ENCODE peak calls at places on chromosomes 11 and 22, in five cellular contexts. J, U, O, B and S are unnamed samples.

GRCh38 chr11:132960273-132960672 is 572.0 kb downstream of the OPCML start:
- DNase-seq in B (no peak), J (no peak), O (no peak), U (no peak), S (no peak)

GRCh38 chr11:60429272-60429671 is at the start of gene MS4A5:
- DNase-seq in J (no peak), U (no peak), B (no peak), O (no peak), S (no peak)

GRCh38 chr11:44464741-44465140 is 100.7 kb upstream of the CD82 start:
- DNase-seq in O (no peak), J (no peak), B (no peak), U (peak; percentile 6), S (no peak)

GRCh38 chr11:130480166-130480565 is 31.7 kb downstream of the ADAMTS15 start:
- DNase-seq in O (peak; percentile 25), B (no peak), U (peak; percentile 70), J (no peak), S (no peak)

GRCh38 chr11:127805771-127806170 is 781.6 kb downstream of the ETS1 start:
- DNase-seq in U (no peak), B (no peak), J (no peak), O (no peak), S (no peak)

GRCh38 chr11:72224587-72225410 is at the start of gene INPPL1:
- DNase-seq in U (peak; percentile 38), J (no peak), O (peak; percentile 87), B (no peak), S (no peak)

GRCh38 chr22:36149464-36149863 is 11.1 kb downstream of the APOL3 start:
- DNase-seq in U (peak; percentile 84), J (no peak), O (peak; percentile 72), B (no peak), S (no peak)

GRCh38 chr11:119483341-119483880 is 60.4 kb upstream of the THY1 start:
- DNase-seq in U (no peak), B (no peak), O (peak; percentile 76), J (no peak), S (no peak)

GRCh38 chr11:27991731-27992130 is 116.2 kb downstream of the KIF18A start:
- DNase-seq in O (no peak), B (no peak), J (no peak), U (peak; percentile 66), S (no peak)

GRCh38 chr11:104005234-104005855 is 31.1 kb upstream of the DDI1 start:
- DNase-seq in O (no peak), J (no peak), U (no peak), B (no peak), S (no peak)

GRCh38 chr11:104015649-104016415 is 20.6 kb upstream of the DDI1 start:
- DNase-seq in B (no peak), J (no peak), U (no peak), O (no peak), S (no peak)

GRCh38 chr11:104011031-104011430 is 25.4 kb upstream of the DDI1 start:
- DNase-seq in J (no peak), O (no peak), U (peak; percentile 11), B (no peak), S (no peak)
- H3K4me3 ChIP-seq in J (no peak overlapping the region), O (no peak overlapping the region), U (no peak overlapping the region), B (no peak overlapping the region), S (no peak overlapping the region)

DNA sequence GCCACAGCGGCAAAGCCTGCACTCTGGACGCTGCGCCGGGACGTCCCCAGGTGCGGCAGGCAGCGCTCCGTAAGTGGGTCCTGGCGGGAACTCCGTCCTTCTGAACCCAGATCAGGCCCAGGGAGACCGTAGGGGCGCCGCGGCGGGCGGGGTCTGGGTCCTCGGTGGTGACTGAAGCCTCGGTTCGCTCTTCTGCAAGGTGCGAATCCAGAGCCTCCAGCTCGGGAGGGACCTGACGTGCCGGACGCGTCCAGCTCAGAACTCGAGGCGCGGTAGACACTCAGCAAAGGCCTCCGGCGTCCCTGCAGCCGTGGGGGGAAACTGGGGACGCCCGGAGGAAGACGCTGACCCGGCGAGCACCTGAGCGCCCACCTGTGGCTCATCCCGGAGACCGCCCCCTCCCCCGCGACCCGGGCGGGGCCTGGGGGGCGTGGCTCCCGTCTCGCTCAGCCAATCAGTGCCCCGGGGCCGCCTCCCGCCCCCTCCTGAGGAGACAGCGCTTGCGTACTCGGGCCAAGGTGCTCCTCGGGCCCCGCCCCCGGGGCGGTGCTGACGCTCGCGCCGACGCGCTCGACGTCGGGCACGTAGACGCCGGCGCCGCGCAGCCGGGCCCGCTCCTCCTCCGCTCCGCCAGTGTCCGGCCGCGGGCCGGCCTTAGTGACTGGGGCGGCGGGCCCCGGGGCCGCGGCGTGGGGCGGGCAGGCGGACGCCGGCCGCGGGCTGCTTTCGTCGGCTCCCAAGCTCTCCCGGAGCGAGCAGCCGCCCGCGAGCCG is at the start of gene PPFIA1:
- DNase-seq in B (peak; percentile 65), J (peak; percentile 74), O (peak; percentile 98), U (peak; percentile 92), S (peak; percentile 62)
- TF ChIP-seq CTCF in B (no peak), J (peak; percentile 15), O (no peak), U (no peak), S (no peak)

GRCh38 chr11:19355601-19356000 is 114.9 kb upstream of the E2F8 start:
- DNase-seq in B (no peak), U (no peak), J (no peak), O (no peak), S (no peak)
- H3K4me3 ChIP-seq in B (no peak overlapping the region), U (no peak overlapping the region), J (no peak overlapping the region), O (no peak overlapping the region), S (no peak overlapping the region)

DNA sequence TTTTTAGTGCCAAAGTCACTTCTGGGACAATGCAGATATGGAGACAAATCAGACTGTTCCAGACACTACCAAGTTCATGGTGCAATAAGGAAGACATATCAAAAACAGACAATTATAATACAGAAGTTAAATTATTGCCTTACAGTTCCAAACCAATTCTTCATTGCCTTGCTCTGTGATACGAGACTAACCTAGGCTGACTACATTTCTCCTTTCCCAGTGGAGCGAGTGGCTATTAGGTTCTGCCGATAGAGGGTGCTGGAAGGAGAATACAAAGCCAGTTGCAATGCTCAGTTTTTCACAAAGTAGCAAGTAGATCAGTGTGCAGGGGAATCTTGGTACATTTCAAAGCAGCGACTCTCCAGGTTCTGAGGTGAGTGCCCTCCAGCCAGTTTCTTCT is 67.8 kb downstream of the FAM168A start:
- DNase-seq in B (no peak), O (no peak), J (no peak), U (no peak), S (no peak)
- TF ChIP-seq CTCF in B (peak; percentile 73), O (no peak), J (peak; percentile 29), U (peak; percentile 41), S (peak; percentile 40)

DNA sequence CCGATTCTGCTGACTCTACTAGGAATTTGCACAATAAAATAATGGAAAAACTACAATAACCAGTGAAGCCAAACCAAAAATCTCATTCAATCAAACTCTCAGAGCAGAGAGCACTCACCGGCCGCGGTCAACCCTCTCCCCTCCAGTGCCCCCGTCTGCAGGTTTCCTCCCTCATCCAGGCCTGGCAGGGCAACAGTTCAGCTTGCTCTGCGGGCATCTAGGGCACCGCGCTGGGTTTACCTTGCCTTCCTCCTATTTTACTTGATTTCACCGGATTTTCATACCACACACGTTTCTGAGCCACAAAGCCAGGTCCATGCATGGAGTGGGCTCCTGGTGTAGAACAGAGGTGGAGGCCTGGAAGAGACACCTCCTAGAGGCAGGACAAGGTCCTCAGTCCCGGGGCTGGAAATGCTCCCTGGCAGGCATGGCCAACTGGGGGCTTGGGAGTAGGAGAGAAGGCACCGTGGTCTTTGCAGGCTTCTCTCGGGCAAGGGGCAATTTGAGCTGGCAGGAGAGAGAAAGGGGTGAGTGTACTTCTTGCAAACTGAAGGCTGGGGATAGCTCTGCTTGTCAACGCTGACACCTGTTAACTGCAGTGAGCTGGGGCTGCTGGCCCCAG is 938.4 kb downstream of the BRD1 start:
- DNase-seq in J (no peak), B (no peak), O (peak; percentile 73), U (no peak), S (no peak)
- H3K4me3 ChIP-seq in J (no peak overlapping the region), B (no peak overlapping the region), O (no peak overlapping the region), U (no peak overlapping the region), S (no peak overlapping the region)

DNA sequence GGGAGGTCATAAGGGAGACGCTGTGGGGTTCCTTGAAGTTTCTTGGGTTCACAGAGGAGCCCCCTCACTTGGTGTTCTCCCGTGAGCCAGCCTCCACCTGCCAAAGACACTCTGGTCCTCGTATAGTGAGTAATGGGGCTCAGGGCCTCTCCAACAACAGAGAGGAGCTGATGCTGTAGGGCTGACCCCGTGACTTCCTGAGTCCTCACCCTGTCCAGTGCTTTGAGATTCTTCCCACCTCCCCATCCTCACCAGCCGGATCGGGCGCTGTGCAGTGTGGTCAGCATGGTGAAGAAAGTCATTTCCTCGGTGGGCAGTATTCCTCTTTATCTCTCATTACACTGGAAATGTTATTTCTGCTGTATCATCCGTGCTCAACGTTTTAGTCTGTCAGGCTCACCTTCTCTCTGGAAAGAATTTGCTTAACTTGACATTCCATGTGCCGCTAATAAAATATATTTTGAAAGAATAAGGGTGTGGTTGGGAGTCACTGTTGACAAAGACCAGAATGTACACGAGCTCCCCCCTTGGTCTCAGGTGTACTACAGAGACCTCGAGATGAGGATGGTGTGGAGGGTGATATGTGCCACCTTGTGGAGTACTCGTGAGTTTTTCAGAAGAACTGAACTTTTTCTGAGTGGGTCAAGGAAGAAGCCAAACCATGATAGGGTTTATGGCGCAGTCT is 25.7 kb upstream of the SCGB1A1 start:
- DNase-seq in O (no peak), U (no peak), J (no peak), B (no peak), S (no peak)
- TF ChIP-seq CTCF in O (no peak), U (peak; percentile 12), J (peak; percentile 33), B (peak; percentile 47), S (no peak)

DNA sequence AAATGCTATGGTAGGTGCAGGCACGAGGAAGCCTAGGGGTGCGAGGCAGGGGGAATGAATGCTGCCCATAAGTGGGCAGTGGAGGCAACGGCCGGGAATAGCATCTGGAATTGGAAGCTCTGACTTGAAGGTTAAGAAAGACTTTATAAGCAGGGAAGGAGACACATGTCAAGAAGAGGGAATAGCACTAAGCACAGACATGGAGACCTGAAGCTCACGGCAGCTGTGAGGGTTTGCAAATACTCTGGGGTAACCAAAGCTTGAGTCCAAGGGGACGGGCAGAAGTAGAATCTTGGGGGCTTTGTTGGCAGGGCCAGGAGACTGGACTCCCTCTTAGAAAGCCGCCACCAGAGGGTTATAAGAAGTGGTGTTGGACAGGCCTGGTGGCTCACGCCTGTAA is 112.6 kb downstream of the CEP164 start:
- DNase-seq in J (no peak), B (no peak), O (no peak), U (no peak), S (no peak)
- H3K4me3 ChIP-seq in J (no peak overlapping the region), B (no peak overlapping the region), O (no peak overlapping the region), U (no peak overlapping the region), S (no peak overlapping the region)